ENCODE peak calls at places on chromosomes 7 and 10, in seven cellular contexts. C is IMR-90, R is mesendoderm, H is H1, D is mesenchymal stem cell, T is trophoblast cell, S is H9. I is an unnamed sample.

GRCh38 chr7:122528879-122529481 is 169.9 kb downstream of the RNF133 start:
- DNase-seq in C (peak), R (peak), H (no peak), D (peak), T (no peak), S (no peak), I (peak)

GRCh38 chr7:50426280-50427045 is 23.7 kb downstream of the FIGNL1 start:
- DNase-seq in C (no peak), R (no peak), H (no peak), D (no peak), T (no peak), S (no peak), I (no peak)

GRCh38 chr10:93199221-93199681 is 125.6 kb downstream of the CYP26A1 start:
- DNase-seq in C (peak), R (no peak), H (no peak), D (peak), T (no peak), S (no peak), I (no peak)

GRCh38 chr7:16587785-16588184 is 57.8 kb downstream of the ANKMY2 start:
- DNase-seq in C (no peak), R (peak), H (no peak), D (no peak), T (no peak), S (no peak), I (no peak)

GRCh38 chr7:27605689-27606269 is 56.9 kb downstream of the HIBADH start:
- DNase-seq in C (peak), R (peak), H (no peak), D (peak), T (no peak), S (no peak), I (no peak)

GRCh38 chr7:99124236-99124635 is 19.7 kb downstream of the SMURF1 start:
- DNase-seq in C (no peak), R (no peak), H (no peak), D (no peak), T (no peak), S (no peak), I (no peak)

GRCh38 chr7:3234051-3234450 is 67.0 kb upstream of the SDK1 start:
- DNase-seq in C (no peak), R (no peak), H (no peak), D (no peak), T (no peak), S (no peak), I (no peak)

GRCh38 chr7:5063698-5064097 is 18.0 kb downstream of the RBAK start:
- DNase-seq in C (no peak), R (no peak), H (no peak), D (peak), T (no peak), S (no peak), I (no peak)

GRCh38 chr10:70835895-70836294 is 20.1 kb downstream of the SGPL1 start:
- DNase-seq in C (peak), R (no peak), H (no peak), D (peak), T (no peak), S (no peak), I (no peak)

GRCh38 chr7:47807756-47808155 is 140.5 kb downstream of the PKD1L1 start:
- DNase-seq in C (no peak), R (peak), H (no peak), D (no peak), T (no peak), S (peak), I (no peak)

GRCh38 chr10:47039558-47039905 is 128.3 kb downstream of the PTPN20 start:
- DNase-seq in C (no peak), R (no peak), H (no peak), D (no peak), T (no peak), S (no peak), I (no peak)

GRCh38 chr10:35398355-35398754 is 62.0 kb downstream of the CCNY start:
- DNase-seq in C (peak), R (no peak), H (no peak), D (no peak), T (no peak), S (no peak), I (no peak)

GRCh38 chr10:99915414-99915813 is 94.3 kb downstream of the DNMBP start:
- DNase-seq in C (no peak), R (no peak), H (no peak), D (no peak), T (no peak), S (no peak), I (no peak)
- H2AK5ac ChIP-seq in C (no peak), R (no peak), H (peak), D (no peak), T (no peak), S (no peak), I (no peak)

DNA sequence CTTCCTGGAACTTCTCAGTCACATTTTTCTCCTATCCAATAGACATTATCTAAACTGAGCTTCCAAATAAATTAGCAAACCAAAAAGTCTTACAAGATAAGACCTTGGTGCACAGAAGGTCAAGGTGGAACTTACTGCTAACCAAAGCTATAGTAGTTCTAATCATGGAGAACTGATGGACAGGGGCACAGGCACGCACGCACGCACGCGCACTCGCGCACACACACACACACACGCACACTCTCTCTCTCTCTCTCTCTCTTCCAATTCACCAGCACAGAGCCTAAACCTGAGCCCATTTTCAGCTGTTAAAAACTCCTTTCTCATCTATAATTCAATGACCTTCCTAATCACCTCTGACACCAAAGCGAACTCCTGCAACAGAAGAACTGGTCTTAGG is 7.5 kb downstream of the FGFR2 start:
- DNase-seq in C (no peak), R (no peak), H (no peak), D (no peak), T (no peak), S (no peak), I (no peak)
- H2BK5ac ChIP-seq in C (no peak), R (no peak), H (no peak), D (no peak), T (no peak), S (no peak), I (no peak)

GRCh38 chr10:130110236-130111114 is at the start of gene C10orf143:
- DNase-seq in C (peak), R (peak), H (peak), D (peak), T (peak), S (peak), I (peak)
- H2AK5ac ChIP-seq in C (peak), R (peak), H (no peak), D (peak), T (peak), S (no peak), I (peak)

GRCh38 chr7:154202002-154202401 is 149.8 kb downstream of the DPP6 start:
- DNase-seq in C (no peak), R (peak), H (no peak), D (no peak), T (no peak), S (no peak), I (no peak)
- H2BK5ac ChIP-seq in C (no peak), R (no peak), H (no peak), D (no peak), T (no peak), S (no peak), I (no peak)

GRCh38 chr7:18624436-18624835 is 128.9 kb downstream of the HDAC9 start:
- DNase-seq in C (no peak), R (no peak), H (no peak), D (no peak), T (no peak), S (no peak), I (no peak)

GRCh38 chr7:18619311-18619710 is 123.8 kb downstream of the HDAC9 start:
- DNase-seq in C (no peak), R (no peak), H (no peak), D (no peak), T (no peak), S (no peak), I (no peak)

GRCh38 chr7:18626086-18626485 is 130.5 kb downstream of the HDAC9 start:
- DNase-seq in C (no peak), R (no peak), H (no peak), D (no peak), T (no peak), S (no peak), I (no peak)

GRCh38 chr7:18626717-18627116 is 131.2 kb downstream of the HDAC9 start:
- DNase-seq in C (no peak), R (no peak), H (no peak), D (peak), T (no peak), S (no peak), I (no peak)

GRCh38 chr7:18623389-18623788 is 127.8 kb downstream of the HDAC9 start:
- DNase-seq in C (no peak), R (no peak), H (no peak), D (no peak), T (no peak), S (no peak), I (no peak)
- H2AK5ac ChIP-seq in C (no peak), R (no peak), H (no peak), D (no peak), T (no peak), S (no peak), I (no peak)

GRCh38 chr7:116715087-116715486 is 43.1 kb downstream of the MET start:
- DNase-seq in C (peak), R (peak), H (no peak), D (no peak), T (no peak), S (no peak), I (no peak)
- H2BK5ac ChIP-seq in C (no peak), R (no peak), H (no peak), D (no peak), T (no peak), S (no peak), I (no peak)

GRCh38 chr7:128842674-128843641 is 12.8 kb downstream of the FLNC start:
- DNase-seq in C (no peak), R (no peak), H (no peak), D (no peak), T (no peak), S (no peak), I (no peak)
- H2AK5ac ChIP-seq in C (no peak), R (no peak), H (no peak), D (no peak), T (no peak), S (no peak), I (peak)

I was measured in neuronal stem cell.